ENCODE peak calls at places on chromosomes 11 and 22, in eight cellular contexts. T is coronary artery, L is colonic mucosa, X is nephron progenitor cell, V is lower lobe of right lung, B is tibial artery, Z is RWPE1, Y is fibroblast of mammary gland. C is an unnamed sample.
A peak's percentile ranks its signal among the peaks of the same experiment; 100 is the strongest.

GRCh38 chr11:76778874-76779273 is 4.3 kb upstream of the TSKU start:
- DNase-seq in T (no peak), L (no peak), X (no peak), V (no peak), B (no peak), Z (no peak), Y (no peak), C (no peak)

GRCh38 chr22:32850591-32851517 is 49.3 kb downstream of the TIMP3 start:
- DNase-seq in T (peak; percentile 91), L (peak; percentile 59), X (no peak), V (no peak), B (peak; percentile 96), Z (no peak), Y (peak; percentile 45), C (peak; percentile 96)

GRCh38 chr11:101128571-101129202 is 926 bp downstream of the PGR start:
- DNase-seq in T (peak; percentile 73), L (no peak), X (peak; percentile 24), V (peak; percentile 44), B (peak; percentile 69), Z (no peak), Y (no peak), C (peak; percentile 82)

GRCh38 chr22:27842994-27843431 is 41.5 kb upstream of the MN1 start:
- DNase-seq in T (no peak), L (no peak), X (no peak), V (no peak), B (no peak), Z (no peak), Y (peak; percentile 56), C (peak; percentile 80)

GRCh38 chr11:84289381-84289906 is 1003.3 kb upstream of the CCDC90B start:
- DNase-seq in T (no peak), L (no peak), X (no peak), V (no peak), B (no peak), Z (peak; percentile 3), Y (peak; percentile 65), C (no peak)

GRCh38 chr11:16977136-16978020 is 36.8 kb downstream of the PLEKHA7 start:
- DNase-seq in T (no peak), L (peak; percentile 67), X (no peak), V (peak; percentile 61), B (no peak), Z (no peak), Y (no peak), C (no peak)

GRCh38 chr11:67564230-67564629 is 19.4 kb upstream of the GSTP1 start:
- DNase-seq in T (no peak), L (no peak), X (no peak), V (no peak), B (no peak), Z (no peak), Y (peak; percentile 50), C (no peak)

GRCh38 chr22:37681556-37682049 is 4.5 kb upstream of the NOL12 start:
- DNase-seq in T (no peak), L (peak; percentile 84), X (peak; percentile 68), V (peak; percentile 80), B (peak; percentile 80), Z (peak; percentile 61), Y (peak; percentile 89), C (peak; percentile 60)

GRCh38 chr11:114447892-114448291 is 8.6 kb downstream of the REXO2 start:
- DNase-seq in T (no peak), L (no peak), X (no peak), V (no peak), B (no peak), Z (no peak), Y (no peak), C (no peak)

GRCh38 chr22:40719599-40719998 is 40.3 kb downstream of the MCHR1 start:
- DNase-seq in T (no peak), L (no peak), X (no peak), V (no peak), B (no peak), Z (no peak), Y (no peak), C (no peak)

GRCh38 chr22:32708835-32709234 is 92.7 kb upstream of the TIMP3 start:
- DNase-seq in T (no peak), L (no peak), X (no peak), V (no peak), B (peak; percentile 77), Z (no peak), Y (peak; percentile 46), C (no peak)

GRCh38 chr22:30305519-30305905 is 16.2 kb upstream of the CASTOR1 start:
- DNase-seq in T (no peak), L (peak; percentile 73), X (no peak), V (no peak), B (peak; percentile 86), Z (no peak), Y (peak; percentile 42), C (peak; percentile 92)

GRCh38 chr11:17839973-17840611 is 105.5 kb downstream of the KCNC1 start:
- DNase-seq in T (no peak), L (no peak), X (no peak), V (no peak), B (no peak), Z (no peak), Y (peak; percentile 17), C (no peak)

DNA sequence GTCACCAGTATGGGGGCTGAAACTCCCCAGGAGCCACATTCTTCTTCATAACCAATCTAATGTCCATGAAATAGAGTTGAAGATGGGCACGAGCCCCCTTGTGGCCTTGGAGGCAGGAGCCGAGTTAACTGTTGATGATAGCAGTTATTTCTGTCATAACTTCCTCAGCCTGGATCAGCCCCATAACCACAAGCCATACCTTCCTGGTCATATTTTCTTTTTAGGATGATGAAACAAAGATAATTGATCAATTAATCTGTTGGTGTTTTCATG is 65.0 kb upstream of the TTC12 start:
- DNase-seq in T (no peak), L (no peak), X (no peak), V (no peak), B (no peak), Z (no peak), Y (peak; percentile 5), C (peak; percentile 72)
- TF ChIP-seq CTCF in T (no peak), L (no peak), X (no peak), V (no peak), B (no peak), Z (no peak), Y (peak; percentile 23), C (no peak)

DNA sequence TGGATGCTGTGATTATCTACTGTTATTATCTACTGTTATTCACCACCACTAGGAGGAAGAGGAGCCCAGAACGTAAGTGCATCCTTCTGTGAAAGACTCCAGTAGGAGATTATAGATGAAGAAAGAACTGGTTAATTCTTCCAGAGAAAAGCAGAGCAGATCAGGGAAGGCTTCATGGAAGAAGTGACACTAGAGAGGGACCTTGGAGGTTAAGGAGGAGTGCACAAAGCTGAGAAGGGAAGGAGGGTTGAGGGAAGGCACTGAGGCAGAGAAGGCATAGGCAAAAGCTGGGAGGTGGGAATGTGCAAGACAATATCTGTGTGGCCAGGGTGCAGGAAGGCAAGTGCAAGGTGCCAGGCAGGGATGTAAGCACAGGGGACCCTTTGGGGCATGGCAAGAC is 13.5 kb downstream of the CRYBB1 start:
- DNase-seq in T (no peak), L (no peak), X (no peak), V (no peak), B (no peak), Z (no peak), Y (no peak), C (no peak)
- TF ChIP-seq CTCF in T (no peak), L (no peak), X (no peak), V (no peak), B (no peak), Z (no peak), Y (no peak), C (no peak)

GRCh38 chr11:74487875-74488274 is 5.6 kb downstream of the LIPT2 start:
- DNase-seq in T (no peak), L (no peak), X (no peak), V (no peak), B (no peak), Z (no peak), Y (peak; percentile 10), C (no peak)
- TF ChIP-seq CTCF in T (no peak), L (no peak), X (no peak), V (no peak), B (no peak), Z (no peak), Y (no peak), C (no peak)

GRCh38 chr22:44304354-44304753 is 8.4 kb downstream of the SHISAL1 start:
- DNase-seq in T (no peak), L (no peak), X (no peak), V (no peak), B (no peak), Z (no peak), Y (peak; percentile 60), C (no peak)
- TF ChIP-seq CTCF in T (no peak), L (no peak), X (no peak), V (no peak), B (no peak), Z (no peak), Y (no peak), C (no peak)

DNA sequence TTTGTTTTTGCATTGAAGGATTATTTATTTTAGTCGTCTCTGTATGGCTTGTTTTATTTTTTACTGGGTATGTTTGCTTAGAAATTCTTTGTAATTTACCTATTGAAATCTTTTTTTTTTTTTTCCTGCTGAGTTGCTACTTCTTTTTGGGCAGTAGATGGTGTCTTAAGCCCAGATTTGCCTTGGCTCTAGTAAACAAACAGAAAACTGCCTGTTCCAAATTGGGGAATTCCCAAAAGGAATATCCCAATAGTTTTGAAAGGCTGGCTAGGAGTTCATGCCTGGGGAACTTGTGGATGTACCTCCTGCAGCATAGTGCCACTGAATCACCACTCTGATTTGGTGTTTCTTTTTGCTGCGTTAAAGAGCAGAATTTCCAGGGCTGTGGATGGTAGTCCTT is 17.7 kb downstream of the PAMR1 start:
- DNase-seq in T (no peak), L (no peak), X (no peak), V (no peak), B (no peak), Z (no peak), Y (peak; percentile 46), C (no peak)
- TF ChIP-seq CTCF in T (no peak), L (no peak), X (no peak), V (no peak), B (no peak), Z (no peak), Y (no peak), C (no peak)

GRCh38 chr11:65850217-65851082 is 7.5 kb downstream of the CFL1 start:
- DNase-seq in T (no peak), L (peak; percentile 22), X (no peak), V (no peak), B (no peak), Z (no peak), Y (no peak), C (no peak)

GRCh38 chr11:65849771-65850216 is 8.2 kb downstream of the CFL1 start:
- DNase-seq in T (no peak), L (peak; percentile 20), X (no peak), V (no peak), B (no peak), Z (no peak), Y (no peak), C (no peak)

GRCh38 chr11:65851811-65852507 is 6.0 kb downstream of the CFL1 start:
- DNase-seq in T (no peak), L (no peak), X (no peak), V (no peak), B (peak; percentile 54), Z (no peak), Y (no peak), C (no peak)

GRCh38 chr11:65852508-65853248 is 5.3 kb downstream of the CFL1 start:
- DNase-seq in T (no peak), L (peak; percentile 24), X (no peak), V (no peak), B (peak; percentile 64), Z (no peak), Y (no peak), C (no peak)

GRCh38 chr11:65851083-65851579 is 6.8 kb downstream of the CFL1 start:
- DNase-seq in T (no peak), L (peak; percentile 55), X (no peak), V (no peak), B (peak; percentile 31), Z (no peak), Y (no peak), C (no peak)
- TF ChIP-seq CTCF in T (no peak), L (peak; percentile 34), X (peak; percentile 27), V (peak; percentile 33), B (no peak), Z (no peak), Y (peak; percentile 48), C (no peak)

C was measured in lower leg skin.